ENCODE peak calls at places on chromosomes 13 and 19, in nine cellular contexts. W is cardiac muscle cell, E is C1 segment of cervical spinal cord, M is ovary, A is nephron progenitor cell, Q is T-cell, S is Peyer's patch, Y is breast epithelium, K is A549. X is an unnamed sample.

GRCh38 chr19:43619262-43620060 is at the start of gene ZNF428:
- DNase-seq in W (peak), E (peak), M (peak), A (peak), Q (peak), S (peak), Y (peak), K (peak), X (peak)

GRCh38 chr19:20359933-20360720 is 193.1 kb downstream of the ZNF486 start:
- DNase-seq in W (no peak), E (no peak), M (no peak), A (no peak), Q (no peak), S (no peak), Y (no peak), K (no peak), X (peak)

GRCh38 chr13:51920786-51921185 is 59.0 kb downstream of the CCDC70 start:
- DNase-seq in W (no peak), E (no peak), M (no peak), A (no peak), Q (no peak), S (no peak), Y (no peak), K (no peak), X (no peak)

GRCh38 chr13:76398426-76398825 is 487.8 kb downstream of the KCTD12 start:
- DNase-seq in W (peak), E (no peak), M (no peak), A (no peak), Q (no peak), S (no peak), Y (no peak), K (no peak), X (no peak)

GRCh38 chr13:78241278-78241919 is 322.8 kb upstream of the EDNRB start:
- DNase-seq in W (peak), E (no peak), M (no peak), A (peak), Q (no peak), S (peak), Y (no peak), K (peak), X (no peak)

GRCh38 chr13:31001647-31002046 is 69.2 kb downstream of the TEX26 start:
- DNase-seq in W (no peak), E (no peak), M (no peak), A (no peak), Q (no peak), S (no peak), Y (no peak), K (no peak), X (no peak)

GRCh38 chr19:58059003-58059671 is at the start of gene ZNF135:
- DNase-seq in W (peak), E (peak), M (peak), A (peak), Q (peak), S (peak), Y (peak), K (no peak), X (peak)

GRCh38 chr13:67438465-67438864 is 208.3 kb upstream of the PCDH9 start:
- DNase-seq in W (no peak), E (no peak), M (no peak), A (no peak), Q (no peak), S (no peak), Y (no peak), K (peak), X (no peak)

GRCh38 chr13:102897371-102898138 is 51.7 kb downstream of the ERCC5 start:
- DNase-seq in W (no peak), E (no peak), M (no peak), A (no peak), Q (no peak), S (no peak), Y (no peak), K (no peak), X (no peak)